ENCODE peak calls at places on chromosomes 13 and 19, in four cellular contexts. G is AG10803, M is iris pigment epithelial cell, L is fibroblast of pulmonary artery. A is an unnamed sample.

GRCh38 chr13:24032674-24033073 is 127.8 kb upstream of the SPATA13 start:
- DNase-seq in L (peak; percentile 53), M (peak; percentile 9), G (peak; percentile 61), A (no peak)

GRCh38 chr19:31109626-31110025 is 239.6 kb downstream of the TSHZ3 start:
- DNase-seq in M (no peak), L (no peak), G (no peak), A (no peak)

GRCh38 chr19:33462112-33462726 is 59.4 kb downstream of the PEPD start:
- DNase-seq in L (no peak), M (no peak), G (no peak), A (peak; percentile 30)

GRCh38 chr13:76758738-76759137 is 127.5 kb downstream of the KCTD12 start:
- DNase-seq in G (no peak), L (no peak), M (peak; percentile 49), A (no peak)

GRCh38 chr13:46134961-46135522 is 30.2 kb upstream of the CPB2 start:
- DNase-seq in L (no peak), M (peak; percentile 39), G (no peak), A (no peak)

GRCh38 chr13:73859841-73860240 is 274.4 kb downstream of the KLF12 start:
- DNase-seq in M (no peak), L (no peak), G (no peak), A (no peak)

GRCh38 chr13:97875911-97876310 is 77.6 kb upstream of the IPO5 start:
- DNase-seq in M (no peak), L (no peak), G (no peak), A (no peak)

GRCh38 chr13:46149272-46150133 is 32.5 kb downstream of the LCP1 start:
- DNase-seq in G (peak; percentile 6), L (peak; percentile 24), M (peak; percentile 66), A (no peak)

GRCh38 chr13:63124863-63125262 is 1709.2 kb upstream of the PCDH20 start:
- DNase-seq in M (peak; percentile 39), L (peak; percentile 63), G (peak; percentile 21), A (no peak)

GRCh38 chr13:44417876-44418275 is 44.3 kb downstream of the SERP2 start:
- DNase-seq in L (no peak), G (no peak), M (no peak), A (no peak)

GRCh38 chr13:38213307-38213706 is 136.3 kb upstream of the UFM1 start:
- DNase-seq in G (no peak), M (peak; percentile 35), L (peak; percentile 11), A (no peak)

GRCh38 chr13:90032841-90033493 is 1314.5 kb upstream of the MIR17HG start:
- DNase-seq in G (no peak), L (no peak), M (no peak), A (no peak)

GRCh38 chr13:46607768-46608553 is 55.0 kb downstream of the LRCH1 start:
- DNase-seq in G (no peak), L (no peak), M (no peak), A (no peak)

GRCh38 chr13:35388456-35388855 is 88.0 kb downstream of the MAB21L1 start:
- DNase-seq in G (peak; percentile 8), M (no peak), L (peak; percentile 3), A (no peak)

GRCh38 chr19:16249826-16250434 is 52.2 kb downstream of the AP1M1 start:
- DNase-seq in M (peak; percentile 17), G (peak; percentile 81), L (peak; percentile 28), A (no peak)

GRCh38 chr19:31890230-31890629 is 455.2 kb upstream of the ZNF507 start:
- DNase-seq in M (no peak), L (no peak), G (no peak), A (no peak)

GRCh38 chr13:24228852-24229458 is 68.4 kb downstream of the SPATA13 start:
- DNase-seq in L (peak; percentile 85), G (peak; percentile 77), M (peak; percentile 81), A (no peak)

GRCh38 chr19:815079-815774 is 6.5 kb downstream of the PLPPR3 start:
- DNase-seq in M (no peak), G (no peak), L (no peak), A (no peak)

GRCh38 chr13:55615080-55615479 is 1525.6 kb upstream of the PRR20A start:
- DNase-seq in G (no peak), M (no peak), L (no peak), A (no peak)

GRCh38 chr19:23415561-23416191 is 20.4 kb upstream of the ZNF91 start:
- DNase-seq in G (no peak), L (peak; percentile 4), M (peak; percentile 45), A (no peak)

GRCh38 chr13:75492389-75492788 is 10.4 kb upstream of the TBC1D4 start:
- DNase-seq in L (no peak), M (peak; percentile 69), G (peak; percentile 69), A (no peak)

GRCh38 chr13:48496271-48496670 is 36.6 kb downstream of the RCBTB2 start:
- DNase-seq in L (no peak), M (no peak), G (no peak), A (no peak)

GRCh38 chr19:54653181-54653809 is 9.5 kb upstream of the LILRB4 start:
- DNase-seq in L (peak; percentile 31), M (peak; percentile 33), G (peak; percentile 10), A (peak; percentile 46)

GRCh38 chr19:12841094-12841493 is 2.8 kb downstream of the MAST1 start:
- DNase-seq in G (no peak), L (peak; percentile 49), M (no peak), A (no peak)

GRCh38 chr19:495440-496332 is 600 bp upstream of the MADCAM1 start:
- DNase-seq in L (peak; percentile 44), M (no peak), G (peak; percentile 19), A (no peak)

GRCh38 chr13:20359335-20359734 is 127.2 kb upstream of the GJB6 start:
- DNase-seq in G (peak; percentile 95), L (peak; percentile 96), M (peak; percentile 98), A (no peak)

GRCh38 chr19:5585461-5586299 is 17.9 kb upstream of the TINCR start:
- DNase-seq in M (peak; percentile 31), G (no peak), L (no peak), A (no peak)

GRCh38 chr19:13693933-13694332 is 70.4 kb upstream of the MRI1 start:
- DNase-seq in L (no peak), G (no peak), M (no peak), A (no peak)

GRCh38 chr13:109779074-109779473 is 7.3 kb downstream of the IRS2 start:
- DNase-seq in G (no peak), M (no peak), L (no peak), A (no peak)

GRCh38 chr13:66915596-66916185 is 314.4 kb downstream of the PCDH9 start:
- DNase-seq in G (no peak), L (peak; percentile 61), M (peak; percentile 80), A (no peak)

GRCh38 chr19:9597027-9597426 is 12.7 kb upstream of the ZNF121 start:
- DNase-seq in G (peak; percentile 74), M (peak; percentile 92), L (peak; percentile 77), A (no peak)

GRCh38 chr13:45167611-45168554 is 33.0 kb downstream of the KCTD4 start:
- DNase-seq in L (peak; percentile 13), G (peak; percentile 13), M (peak; percentile 73), A (no peak)

GRCh38 chr13:34578917-34579316 is 363.2 kb upstream of the NBEA start:
- DNase-seq in L (no peak), G (no peak), M (no peak), A (no peak)

GRCh38 chr19:4064551-4065260 is 2.0 kb downstream of the ZBTB7A start:
- DNase-seq in G (no peak), L (no peak), M (no peak), A (no peak)

GRCh38 chr13:20400774-20401173 is 124.9 kb downstream of the CRYL1 start:
- DNase-seq in M (peak; percentile 29), L (peak; percentile 22), G (peak; percentile 66), A (no peak)

GRCh38 chr13:50437252-50437651 is 406.2 kb downstream of the DLEU7 start:
- DNase-seq in M (no peak), G (peak; percentile 21), L (no peak), A (no peak)

GRCh38 chr13:94020833-94021232 is 458.6 kb downstream of the DCT start:
- DNase-seq in M (peak; percentile 11), L (no peak), G (no peak), A (no peak)